ENCODE peak calls at places on chromosomes 16 and 17, in eight cellular contexts. A, E, K, I, H, Z, Q and D are unnamed samples.

GRCh38 chr17:80890551-80890930 is 101.1 kb upstream of the CHMP6 start:
- DNase-seq in Q (no peak), I (no peak), A (no peak), E (no peak), H (no peak), Z (no peak), K (no peak), D (no peak)

GRCh38 chr17:81831957-81832607 is 1.0 kb downstream of the MCRIP1 start:
- DNase-seq in A (no peak), H (peak), Z (no peak), I (peak), Q (peak), K (no peak), E (no peak), D (peak)

GRCh38 chr16:88938933-88939813 is 37.8 kb downstream of the CBFA2T3 start:
- DNase-seq in A (peak), Z (no peak), H (no peak), E (no peak), Q (no peak), I (no peak), K (peak), D (no peak)

GRCh38 chr16:85842848-85843247 is 43.4 kb downstream of the COX4I1 start:
- DNase-seq in A (no peak), I (no peak), Q (no peak), E (no peak), K (no peak), Z (no peak), H (no peak), D (no peak)

GRCh38 chr16:87426423-87427215 is 34.5 kb downstream of the MAP1LC3B start:
- DNase-seq in E (no peak), I (no peak), K (no peak), Q (no peak), Z (no peak), A (no peak), H (no peak), D (no peak)

GRCh38 chr17:8685396-8685795 is 54.9 kb upstream of the MYH10 start:
- DNase-seq in Z (no peak), E (no peak), Q (no peak), K (no peak), H (no peak), A (no peak), I (no peak), D (no peak)

GRCh38 chr17:50899559-50900319 is 33.6 kb upstream of the TOB1 start:
- DNase-seq in Z (no peak), E (no peak), H (no peak), I (no peak), A (no peak), Q (no peak), K (no peak), D (no peak)

GRCh38 chr16:81612351-81613170 is 166.5 kb upstream of the PLCG2 start:
- DNase-seq in E (no peak), K (peak), I (no peak), Z (peak), A (no peak), H (no peak), Q (no peak), D (no peak)

GRCh38 chr16:49194499-49195260 is 87.0 kb downstream of the CBLN1 start:
- DNase-seq in H (no peak), K (peak), A (no peak), Q (no peak), I (peak), E (no peak), Z (no peak), D (no peak)

GRCh38 chr17:60082946-60083471 is 4.3 kb upstream of the HEATR6 start:
- DNase-seq in I (no peak), Q (peak), K (no peak), Z (no peak), H (no peak), A (no peak), E (no peak), D (no peak)

GRCh38 chr17:17235212-17236174 is 1.5 kb downstream of the FLCN start:
- DNase-seq in K (no peak), Q (peak), E (no peak), Z (no peak), A (peak), I (peak), H (no peak), D (no peak)

GRCh38 chr17:1201132-1201702 is 21.4 kb upstream of the ABR start:
- DNase-seq in A (no peak), I (no peak), Q (no peak), Z (no peak), K (no peak), H (peak), E (no peak), D (no peak)

GRCh38 chr17:15403276-15403939 is 62.0 kb upstream of the TEKT3 start:
- DNase-seq in K (no peak), I (no peak), A (no peak), E (no peak), Q (no peak), Z (no peak), H (no peak), D (no peak)

GRCh38 chr16:11051430-11052079 is 107.2 kb downstream of the CLEC16A start:
- DNase-seq in I (no peak), E (no peak), Q (no peak), A (no peak), K (no peak), H (no peak), Z (no peak), D (no peak)

GRCh38 chr16:4663756-4664465 is 29.5 kb upstream of the NUDT16L1 start:
- DNase-seq in E (no peak), Q (no peak), A (no peak), H (no peak), K (no peak), Z (peak), I (peak), D (peak)

GRCh38 chr16:30113031-30113710 is at the start of gene GDPD3:
- DNase-seq in I (no peak), H (no peak), Z (no peak), Q (peak), K (peak), E (no peak), A (no peak), D (no peak)

GRCh38 chr17:50634123-50634914 is at the start of gene ABCC3:
- DNase-seq in A (no peak), I (no peak), Z (no peak), E (no peak), K (peak), H (peak), Q (peak), D (no peak)

GRCh38 chr17:1110844-1111598 is 68.8 kb downstream of the ABR start:
- DNase-seq in E (no peak), I (peak), H (peak), Z (peak), Q (peak), A (no peak), K (peak), D (peak)

GRCh38 chr16:50311134-50311528 is 44.8 kb downstream of the ADCY7 start:
- DNase-seq in Z (no peak), K (no peak), Q (no peak), H (no peak), E (no peak), I (no peak), A (no peak), D (no peak)

GRCh38 chr17:74528491-74529199 is 2.6 kb downstream of the CD300LB start:
- DNase-seq in I (no peak), K (no peak), Q (no peak), A (no peak), Z (no peak), E (no peak), H (no peak), D (no peak)

GRCh38 chr17:44522883-44523671 is 19.9 kb upstream of the GPATCH8 start:
- DNase-seq in H (peak), Q (peak), Z (peak), I (peak), K (peak), A (peak), E (peak), D (peak)

GRCh38 chr16:30884760-30885159 is 9.1 kb downstream of the BCL7C start:
- DNase-seq in E (no peak), K (no peak), H (no peak), A (no peak), Z (no peak), Q (no peak), I (no peak), D (no peak)

GRCh38 chr16:10037771-10038170 is 144.5 kb downstream of the GRIN2A start:
- DNase-seq in I (no peak), A (no peak), H (no peak), Z (no peak), K (no peak), E (no peak), Q (peak), D (no peak)

GRCh38 chr17:77420476-77420803 is 279.7 kb downstream of the SEC14L1 start:
- DNase-seq in A (no peak), Q (no peak), E (no peak), Z (no peak), I (no peak), K (no peak), H (no peak), D (no peak)